ENCODE peak calls at places on chromosome 5, in nine cellular contexts. I is A549, S is gastrocnemius medialis, C is IMR-90, W is HepG2, H is right lobe of liver, X is K562, Y is heart left ventricle, J is GM12878. M is an unnamed sample.

GRCh38 chr5:91419571-91420537 is 36.7 kb upstream of the ARRDC3 start:
- ATAC-seq in J (peak), S (peak), Y (no peak), C (peak), H (peak), X (peak), I (peak), W (peak), M (no peak)

GRCh38 chr5:39447968-39448367 is 23.2 kb upstream of the DAB2 start:
- ATAC-seq in I (no peak), W (peak), C (no peak), Y (no peak), X (no peak), S (no peak), H (no peak), J (no peak), M (no peak)

GRCh38 chr5:144297083-144297482 is 126.4 kb downstream of the KCTD16 start:
- ATAC-seq in J (no peak), Y (no peak), C (no peak), W (no peak), I (no peak), H (no peak), X (no peak), S (no peak), M (no peak)

GRCh38 chr5:39192449-39193160 is 26.8 kb downstream of the FYB1 start:
- ATAC-seq in W (no peak), I (no peak), X (no peak), Y (no peak), C (no peak), J (no peak), S (no peak), H (peak), M (no peak)

GRCh38 chr5:109700516-109701174 is 10.9 kb downstream of the MAN2A1 start:
- ATAC-seq in I (no peak), C (no peak), H (no peak), W (no peak), X (no peak), Y (no peak), S (no peak), J (no peak), M (no peak)

GRCh38 chr5:141691286-141691866 is 9.3 kb upstream of the ARAP3 start:
- ATAC-seq in X (peak), S (no peak), H (no peak), J (no peak), W (no peak), I (no peak), C (no peak), Y (no peak), M (no peak)

GRCh38 chr5:124457901-124458300 is 288.5 kb downstream of the ZNF608 start:
- ATAC-seq in I (no peak), Y (no peak), C (no peak), H (no peak), S (no peak), W (no peak), J (no peak), X (no peak), M (no peak)

GRCh38 chr5:148961261-148962199 is 101.3 kb downstream of the SH3TC2 start:
- ATAC-seq in C (no peak), Y (no peak), W (no peak), H (peak), I (no peak), S (no peak), X (no peak), J (no peak), M (no peak)

GRCh38 chr5:56310711-56311204 is 77.6 kb upstream of the ANKRD55 start:
- ATAC-seq in C (peak), J (no peak), S (no peak), W (no peak), H (no peak), I (no peak), Y (no peak), X (peak), M (no peak)

GRCh38 chr5:73233053-73233460 is 60.1 kb downstream of the TMEM174 start:
- ATAC-seq in S (no peak), Y (no peak), W (no peak), H (no peak), C (no peak), X (peak), J (no peak), I (no peak), M (no peak)

GRCh38 chr5:141041427-141041785 is 9.8 kb upstream of the PCDHB1 start:
- ATAC-seq in Y (no peak), X (no peak), C (no peak), S (no peak), H (no peak), W (no peak), J (no peak), I (no peak), M (no peak)

GRCh38 chr5:14234204-14234603 is 91.1 kb downstream of the TRIO start:
- ATAC-seq in W (peak), Y (no peak), X (no peak), J (no peak), I (peak), S (no peak), H (peak), C (no peak), M (no peak)

GRCh38 chr5:158060216-158060615 is 201.3 kb upstream of the CLINT1 start:
- ATAC-seq in X (no peak), W (no peak), J (no peak), C (no peak), Y (no peak), H (no peak), I (no peak), S (no peak), M (no peak)

GRCh38 chr5:53877243-53877642 is 316.8 kb downstream of the NDUFS4 start:
- ATAC-seq in C (peak), W (no peak), X (no peak), Y (no peak), S (no peak), H (peak), J (no peak), I (no peak), M (no peak)

GRCh38 chr5:181215997-181216982 is 6.8 kb upstream of the TRIM41 start:
- ATAC-seq in H (no peak), X (peak), J (no peak), C (no peak), S (no peak), Y (no peak), I (peak), W (no peak), M (no peak)

GRCh38 chr5:178094345-178094744 is 19.0 kb upstream of the N4BP3 start:
- ATAC-seq in H (no peak), W (no peak), Y (no peak), X (no peak), I (no peak), S (no peak), J (no peak), C (no peak), M (no peak)

GRCh38 chr5:136203303-136203922 is 10.5 kb upstream of the SMIM32 start:
- ATAC-seq in X (no peak), Y (no peak), J (no peak), I (no peak), S (no peak), C (no peak), H (no peak), W (no peak), M (no peak)

GRCh38 chr5:179316961-179317360 is 28.3 kb downstream of the ADAMTS2 start:
- ATAC-seq in Y (no peak), J (no peak), C (no peak), X (no peak), H (no peak), I (no peak), S (no peak), W (no peak), M (no peak)

GRCh38 chr5:58466939-58467338 is 7.1 kb upstream of the PLK2 start:
- ATAC-seq in I (peak), X (peak), W (no peak), Y (no peak), C (peak), H (no peak), J (peak), S (no peak), M (no peak)

GRCh38 chr5:140181002-140181483 is 6.1 kb downstream of the CYSTM1 start:
- ATAC-seq in I (no peak), H (peak), W (peak), C (no peak), S (no peak), J (peak), Y (no peak), X (peak), M (no peak)

GRCh38 chr5:113020461-113021273 is 44.1 kb downstream of the DCP2 start:
- ATAC-seq in C (peak), J (no peak), S (no peak), I (peak), W (peak), X (no peak), Y (no peak), H (no peak), M (no peak)

GRCh38 chr5:150389759-150390256 is 22.9 kb downstream of the CD74 start:
- ATAC-seq in X (peak), H (no peak), I (peak), Y (no peak), W (peak), S (no peak), J (no peak), C (no peak), M (no peak)
- TF ChIP-seq POLR2A in X (no peak), H (no peak), I (no peak), Y (no peak), W (no peak), S (no peak), J (no peak), C (no peak), M (no peak)

GRCh38 chr5:42949348-42950090 is 90.6 kb downstream of the ANXA2R start:
- ATAC-seq in C (peak), W (peak), I (peak), H (peak), Y (peak), S (peak), X (no peak), J (peak), M (peak)

GRCh38 chr5:42950091-42950465 is 90.0 kb downstream of the ANXA2R start:
- ATAC-seq in W (no peak), X (no peak), C (no peak), Y (no peak), S (no peak), J (no peak), H (no peak), I (no peak), M (no peak)

GRCh38 chr5:42951169-42951846 is 88.8 kb downstream of the ANXA2R start:
- ATAC-seq in I (no peak), Y (no peak), S (peak), W (no peak), C (peak), H (peak), X (no peak), J (peak), M (peak)

GRCh38 chr5:42951847-42952411 is 88.2 kb downstream of the ANXA2R start:
- ATAC-seq in H (peak), S (peak), I (no peak), Y (no peak), C (no peak), W (no peak), X (no peak), J (peak), M (no peak)

GRCh38 chr5:42950466-42951168 is 89.5 kb downstream of the ANXA2R start:
- ATAC-seq in W (no peak), Y (peak), C (peak), I (peak), X (peak), J (peak), S (peak), H (peak), M (peak)
- TF ChIP-seq POLR2A in W (no peak), Y (no peak), C (peak), I (no peak), X (no peak), J (no peak), S (peak), H (peak), M (peak)

GRCh38 chr5:32584651-32585050 is 706 bp upstream of the SUB1 start:
- ATAC-seq in Y (no peak), X (no peak), H (no peak), I (no peak), J (no peak), S (no peak), W (no peak), C (no peak), M (no peak)

GRCh38 chr5:32585122-32585445 is 273 bp upstream of the SUB1 start:
- ATAC-seq in X (no peak), H (no peak), J (no peak), C (no peak), W (no peak), S (no peak), I (no peak), Y (no peak), M (no peak)

GRCh38 chr5:32585446-32586250 is at the start of gene SUB1:
- ATAC-seq in W (peak), I (peak), X (peak), S (peak), H (peak), J (peak), C (peak), Y (peak), M (peak)

GRCh38 chr5:32587067-32587551 is 1.8 kb downstream of the SUB1 start:
- ATAC-seq in Y (no peak), C (no peak), J (no peak), W (no peak), H (no peak), I (no peak), X (no peak), S (no peak), M (no peak)

DNA sequence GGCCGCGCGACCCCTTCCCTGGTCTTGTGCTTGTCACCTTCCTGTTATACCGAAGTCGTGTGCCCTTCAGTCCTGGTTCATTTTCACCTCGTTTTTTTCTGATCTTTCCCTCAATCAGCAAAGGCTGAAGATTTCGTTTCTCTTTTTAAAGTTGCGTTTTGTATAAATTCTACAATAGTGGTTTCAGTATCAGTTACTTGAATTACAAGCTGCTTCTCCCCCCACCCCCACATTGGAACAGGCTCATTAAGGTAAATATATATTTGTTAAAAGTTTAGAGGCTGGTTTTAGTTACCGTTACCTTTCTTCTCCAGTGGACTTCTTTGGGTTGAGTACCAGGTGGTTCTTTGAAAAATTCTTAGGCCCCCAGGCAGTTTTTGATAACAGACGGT is 890 bp downstream of the SUB1 start:
- ATAC-seq in X (no peak), C (no peak), I (no peak), W (no peak), H (no peak), S (no peak), Y (no peak), J (no peak), M (no peak)
- TF ChIP-seq POLR2A in X (no peak), C (no peak), I (no peak), W (no peak), H (no peak), S (no peak), Y (no peak), J (no peak), M (no peak)

GRCh38 chr5:89280103-89281037 is 397.4 kb upstream of the MEF2C start:
- ATAC-seq in I (no peak), S (no peak), W (no peak), Y (no peak), H (no peak), J (peak), X (peak), C (no peak), M (no peak)

GRCh38 chr5:89281211-89281610 is 398.2 kb upstream of the MEF2C start:
- ATAC-seq in Y (no peak), X (no peak), I (no peak), H (no peak), W (no peak), S (peak), C (no peak), J (no peak), M (no peak)

GRCh38 chr5:89282038-89282831 is 399.3 kb upstream of the MEF2C start:
- ATAC-seq in Y (no peak), W (no peak), I (no peak), J (peak), S (peak), H (no peak), C (peak), X (no peak), M (no peak)

GRCh38 chr5:89283758-89284493 is 400.9 kb upstream of the MEF2C start:
- ATAC-seq in X (peak), H (no peak), C (no peak), W (no peak), S (no peak), I (no peak), J (no peak), Y (no peak), M (no peak)

DNA sequence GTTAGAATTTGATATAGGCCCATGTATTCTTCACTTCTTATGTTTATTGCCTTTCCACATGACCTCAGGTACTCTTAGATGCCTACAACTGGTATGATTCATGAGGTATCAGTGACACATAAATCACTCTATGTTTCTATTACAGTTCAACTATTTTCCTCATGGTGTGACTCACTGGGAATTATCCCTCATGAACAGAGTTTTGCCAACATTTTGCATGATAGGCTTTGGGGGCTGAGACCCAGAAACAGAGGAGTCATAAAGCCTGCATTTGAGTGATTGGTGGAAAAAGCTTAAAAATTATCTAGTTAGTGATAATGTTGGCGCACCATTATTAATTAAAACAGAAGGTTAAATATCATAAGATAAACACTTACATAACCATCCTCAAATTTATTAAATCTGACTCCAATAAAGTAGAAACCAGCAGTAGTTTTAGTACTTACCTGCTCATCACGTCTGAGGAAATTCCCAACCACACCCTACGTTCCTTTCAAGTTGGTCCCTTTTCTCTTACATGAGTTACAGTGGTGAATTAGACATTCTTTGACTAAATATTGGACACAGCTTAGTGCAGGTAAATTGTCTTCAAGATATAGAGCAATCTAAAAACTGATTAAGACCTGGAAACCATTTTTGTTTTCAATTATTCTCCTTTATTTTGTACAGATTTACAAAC is 400.0 kb upstream of the MEF2C start:
- ATAC-seq in W (no peak), I (no peak), Y (no peak), S (peak), C (peak), H (no peak), X (no peak), J (peak), M (no peak)
- TF ChIP-seq POLR2A in W (no peak), I (no peak), Y (no peak), S (no peak), C (no peak), H (no peak), X (no peak), J (no peak), M (no peak)

DNA sequence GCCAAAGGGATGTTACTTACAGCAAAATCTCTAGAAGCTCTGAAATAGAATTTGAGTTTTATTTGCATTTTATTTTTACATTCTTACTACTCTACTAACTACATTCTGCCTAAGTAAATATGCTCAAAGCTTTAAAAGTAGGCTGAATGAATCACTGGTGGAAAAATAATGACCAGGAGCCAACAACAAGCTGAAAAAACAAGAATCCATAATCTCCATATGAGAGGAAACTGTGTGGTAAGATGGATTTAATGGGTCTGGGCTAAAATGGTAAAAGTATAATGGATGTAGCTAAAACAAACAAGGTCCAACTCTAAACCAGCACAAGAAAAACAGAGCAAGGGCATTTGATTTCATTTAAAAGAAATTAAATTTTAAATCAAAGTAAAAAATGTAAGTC is 525.8 kb upstream of the FTMT start:
- ATAC-seq in H (no peak), Y (no peak), W (no peak), X (no peak), J (no peak), C (no peak), S (no peak), I (no peak), M (no peak)
- TF ChIP-seq POLR2A in H (no peak), Y (no peak), W (no peak), X (no peak), J (no peak), C (no peak), S (no peak), I (no peak), M (no peak)

DNA sequence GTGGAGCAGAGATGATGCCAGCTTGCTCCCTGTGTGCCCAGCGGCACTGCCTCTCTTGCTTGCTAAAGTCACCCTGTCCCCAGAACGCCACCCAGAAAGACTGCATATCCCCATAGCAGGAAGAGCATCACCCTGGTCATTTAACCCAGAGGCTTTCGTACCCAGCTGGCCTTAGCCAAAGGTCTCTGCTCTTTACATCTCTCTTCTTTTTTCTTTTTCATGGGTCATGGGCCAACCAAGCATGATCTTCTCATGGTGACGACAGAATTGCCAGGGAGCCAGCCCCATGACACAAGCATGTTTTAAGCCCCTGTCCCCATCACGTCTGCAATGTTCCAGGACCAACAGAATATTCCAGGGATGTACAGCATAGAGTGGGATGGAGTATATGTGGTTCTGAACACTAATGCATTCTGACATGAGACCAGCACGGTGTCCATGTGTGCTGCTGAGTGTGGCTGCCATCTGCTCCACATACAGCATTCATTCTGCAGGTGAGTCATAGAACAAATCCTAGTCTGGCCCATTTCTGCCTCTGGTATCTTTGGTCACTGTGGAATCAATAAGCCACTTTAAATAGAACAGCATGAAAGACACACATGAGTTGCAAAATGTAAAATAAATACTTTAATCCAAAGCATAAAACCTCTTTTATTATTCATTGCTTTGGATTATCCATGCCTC is 203.0 kb downstream of the MED10 start:
- ATAC-seq in C (no peak), W (no peak), I (no peak), Y (no peak), S (no peak), X (no peak), H (no peak), J (no peak), M (no peak)
- TF ChIP-seq POLR2A in C (no peak), W (no peak), I (no peak), Y (no peak), S (no peak), X (no peak), H (no peak), J (no peak), M (no peak)

DNA sequence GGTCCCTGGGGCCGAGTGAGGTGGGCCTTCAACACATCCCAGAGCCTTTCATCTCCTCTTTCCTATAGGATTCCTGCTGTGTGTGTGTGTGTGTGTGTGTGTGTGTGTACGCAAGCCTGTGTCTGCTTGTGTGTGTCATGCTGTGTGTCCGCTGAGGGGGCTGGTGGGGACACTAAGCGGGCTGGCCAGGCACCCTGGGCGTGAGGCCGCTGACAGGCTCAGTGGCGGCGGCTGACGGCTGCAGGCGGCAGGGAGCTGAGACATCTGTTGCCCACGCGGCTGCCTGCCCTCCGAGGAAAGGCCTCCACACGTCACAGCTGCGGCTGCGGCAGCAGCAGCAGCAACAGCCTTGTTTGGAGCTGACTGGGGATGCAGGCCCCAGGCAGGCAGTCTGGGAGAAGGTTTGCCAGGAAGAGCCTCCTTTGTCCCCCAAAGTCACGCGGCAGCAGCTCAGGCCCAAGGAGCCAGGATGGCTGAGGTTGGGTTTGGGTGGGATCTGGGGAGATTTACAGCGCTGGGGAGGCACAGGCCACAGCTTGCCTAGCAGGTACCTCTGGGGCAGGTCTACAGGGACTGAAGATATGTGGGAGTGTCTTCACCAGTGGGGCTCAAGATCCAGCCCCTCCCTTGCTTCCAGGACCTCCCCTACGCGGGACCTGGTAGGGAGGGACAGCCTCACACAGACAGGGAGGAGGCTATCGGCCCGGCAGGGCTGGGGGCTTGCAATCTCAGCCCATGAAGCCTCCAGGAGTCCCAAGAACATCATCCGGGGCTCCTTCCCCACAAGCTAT is 1.8 kb downstream of the PDLIM4 start:
- ATAC-seq in S (peak), J (no peak), W (peak), H (no peak), X (peak), I (peak), C (peak), Y (no peak), M (peak)
- TF ChIP-seq POLR2A in S (peak), J (no peak), W (no peak), H (no peak), X (no peak), I (no peak), C (peak), Y (no peak), M (peak)